ENCODE peak calls at places on chromosomes 16 and 17, in seven cellular contexts. U, H, N, J, C, K and O are unnamed samples.

GRCh38 chr17:78396436-78397335 is 18.2 kb downstream of the PGS1 start:
- DNase-seq in U (no peak), H (no peak), N (no peak), J (no peak), C (peak), K (no peak), O (peak)

GRCh38 chr17:74900208-74900607 is 6.8 kb upstream of the FADS6 start:
- DNase-seq in U (no peak), H (no peak), N (no peak), J (no peak), C (no peak), K (no peak), O (peak)

GRCh38 chr16:66382171-66382965 is 15.9 kb downstream of the CDH5 start:
- DNase-seq in U (peak), H (no peak), N (no peak), J (no peak), C (no peak), K (no peak), O (no peak)

GRCh38 chr17:65901394-65901793 is 290.5 kb downstream of the CEP112 start:
- DNase-seq in U (no peak), H (no peak), N (no peak), J (no peak), C (no peak), K (peak), O (no peak)

GRCh38 chr16:24070851-24071250 is 185.3 kb upstream of the CACNG3 start:
- DNase-seq in U (peak), H (peak), N (peak), J (peak), C (peak), K (peak), O (peak)

GRCh38 chr16:1193143-1193824 is 31.8 kb downstream of the TPSG1 start:
- DNase-seq in U (no peak), H (no peak), N (peak), J (peak), C (peak), K (peak), O (no peak)

GRCh38 chr17:39174907-39175694 is 9.1 kb upstream of the ARL5C start:
- DNase-seq in U (peak), H (no peak), N (peak), J (peak), C (peak), K (peak), O (peak)

GRCh38 chr16:12162586-12162985 is 186.1 kb downstream of the SNX29 start:
- DNase-seq in U (no peak), H (no peak), N (no peak), J (no peak), C (no peak), K (no peak), O (no peak)

GRCh38 chr17:39716879-39717536 is 13.3 kb downstream of the MIEN1 start:
- DNase-seq in U (no peak), H (no peak), N (no peak), J (no peak), C (no peak), K (no peak), O (peak)

GRCh38 chr17:13626703-13627102 is 25.0 kb upstream of the HS3ST3A1 start:
- DNase-seq in U (no peak), H (no peak), N (peak), J (peak), C (no peak), K (no peak), O (no peak)

GRCh38 chr17:18158022-18158600 is 25.5 kb upstream of the ALKBH5 start:
- DNase-seq in U (peak), H (peak), N (peak), J (peak), C (no peak), K (no peak), O (peak)

GRCh38 chr17:41705271-41705991 is 6.7 kb upstream of the GAST start:
- DNase-seq in U (peak), H (no peak), N (no peak), J (no peak), C (peak), K (no peak), O (no peak)

GRCh38 chr16:2964416-2965223 is 545 bp downstream of the KREMEN2 start:
- DNase-seq in U (no peak), H (no peak), N (peak), J (peak), C (peak), K (peak), O (peak)

GRCh38 chr17:78356163-78356713 is 3.6 kb downstream of the SOCS3 start:
- DNase-seq in U (peak), H (peak), N (no peak), J (no peak), C (no peak), K (no peak), O (peak)

GRCh38 chr17:40303009-40303657 is 5.8 kb upstream of the RARA start:
- DNase-seq in U (no peak), H (no peak), N (peak), J (peak), C (peak), K (peak), O (peak)

GRCh38 chr17:10217916-10218315 is 19.5 kb upstream of the GAS7 start:
- DNase-seq in U (no peak), H (peak), N (no peak), J (no peak), C (no peak), K (no peak), O (no peak)

GRCh38 chr17:9334536-9335446 is 240.8 kb downstream of the STX8 start:
- DNase-seq in U (no peak), H (no peak), N (no peak), J (peak), C (no peak), K (no peak), O (no peak)

GRCh38 chr16:54282202-54282922 is 4.2 kb downstream of the IRX3 start:
- DNase-seq in U (no peak), H (no peak), N (peak), J (peak), C (no peak), K (peak), O (peak)

GRCh38 chr17:32487460-32488176 is 825 bp downstream of the CDK5R1 start:
- DNase-seq in U (no peak), H (no peak), N (no peak), J (no peak), C (no peak), K (peak), O (peak)

GRCh38 chr17:48856122-48856821 is 25.4 kb downstream of the CALCOCO2 start:
- DNase-seq in U (no peak), H (no peak), N (no peak), J (no peak), C (no peak), K (no peak), O (no peak)

GRCh38 chr17:19763416-19763815 is 15.3 kb upstream of the ALDH3A1 start:
- DNase-seq in U (no peak), H (no peak), N (no peak), J (no peak), C (no peak), K (no peak), O (no peak)

GRCh38 chr17:33452797-33453196 is 159.7 kb upstream of the ASIC2 start:
- DNase-seq in U (peak), H (no peak), N (no peak), J (no peak), C (no peak), K (no peak), O (no peak)

GRCh38 chr17:48484850-48485249 is 46.0 kb downstream of the HOXB1 start:
- DNase-seq in U (no peak), H (no peak), N (no peak), J (peak), C (no peak), K (no peak), O (no peak)

GRCh38 chr17:75693500-75694481 is 26.7 kb downstream of the SAP30BP start:
- DNase-seq in U (no peak), H (no peak), N (no peak), J (peak), C (no peak), K (peak), O (no peak)

GRCh38 chr17:42798011-42798382 is 507 bp downstream of the COA3 start:
- DNase-seq in U (no peak), H (no peak), N (no peak), J (no peak), C (no peak), K (no peak), O (no peak)

DNA sequence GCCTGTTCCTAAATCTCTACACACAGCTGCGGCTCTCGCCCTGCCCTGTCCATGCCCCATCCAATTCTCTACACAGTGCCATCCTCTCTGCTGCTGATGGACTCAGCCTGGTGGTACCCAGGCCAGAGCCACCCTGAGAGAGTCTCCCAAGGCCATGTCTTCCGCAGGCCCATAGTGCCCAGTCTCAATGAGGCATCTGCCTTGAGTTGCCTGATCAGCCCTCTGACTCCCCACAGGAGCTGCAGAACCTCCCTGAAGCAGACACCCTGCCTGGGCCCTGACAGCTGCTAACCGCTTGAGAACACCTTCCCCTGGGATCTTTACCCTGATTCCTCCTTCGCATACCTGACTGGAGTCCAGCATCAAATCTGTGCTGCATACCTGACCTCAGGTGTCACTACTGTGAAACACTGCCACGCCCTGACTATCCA is 13.3 kb downstream of the TSPOAP1 start:
- DNase-seq in U (no peak), H (no peak), N (no peak), J (no peak), C (no peak), K (peak), O (no peak)
- TF ChIP-seq JUND in U (no peak), H (no peak), N (no peak), J (no peak), C (no peak), K (no peak), O (no peak)

GRCh38 chr17:37399404-37399803 is 7.2 kb downstream of the ACACA start:
- DNase-seq in U (no peak), H (no peak), N (no peak), J (no peak), C (no peak), K (no peak), O (no peak)

GRCh38 chr17:37405955-37406634 is 541 bp downstream of the ACACA start:
- DNase-seq in U (no peak), H (no peak), N (no peak), J (no peak), C (no peak), K (no peak), O (peak)

GRCh38 chr17:37400505-37400904 is 6.1 kb downstream of the ACACA start:
- DNase-seq in U (no peak), H (no peak), N (no peak), J (no peak), C (no peak), K (no peak), O (no peak)
- TF ChIP-seq JUND in U (no peak), H (no peak), N (no peak), J (no peak), C (no peak), K (no peak), O (no peak)

GRCh38 chr16:58243528-58244004 is 45.7 kb upstream of the CSNK2A2 start:
- DNase-seq in U (no peak), H (peak), N (no peak), J (no peak), C (no peak), K (no peak), O (no peak)
- TF ChIP-seq JUND in U (no peak), H (peak), N (peak), J (no peak), C (no peak), K (no peak), O (no peak)

DNA sequence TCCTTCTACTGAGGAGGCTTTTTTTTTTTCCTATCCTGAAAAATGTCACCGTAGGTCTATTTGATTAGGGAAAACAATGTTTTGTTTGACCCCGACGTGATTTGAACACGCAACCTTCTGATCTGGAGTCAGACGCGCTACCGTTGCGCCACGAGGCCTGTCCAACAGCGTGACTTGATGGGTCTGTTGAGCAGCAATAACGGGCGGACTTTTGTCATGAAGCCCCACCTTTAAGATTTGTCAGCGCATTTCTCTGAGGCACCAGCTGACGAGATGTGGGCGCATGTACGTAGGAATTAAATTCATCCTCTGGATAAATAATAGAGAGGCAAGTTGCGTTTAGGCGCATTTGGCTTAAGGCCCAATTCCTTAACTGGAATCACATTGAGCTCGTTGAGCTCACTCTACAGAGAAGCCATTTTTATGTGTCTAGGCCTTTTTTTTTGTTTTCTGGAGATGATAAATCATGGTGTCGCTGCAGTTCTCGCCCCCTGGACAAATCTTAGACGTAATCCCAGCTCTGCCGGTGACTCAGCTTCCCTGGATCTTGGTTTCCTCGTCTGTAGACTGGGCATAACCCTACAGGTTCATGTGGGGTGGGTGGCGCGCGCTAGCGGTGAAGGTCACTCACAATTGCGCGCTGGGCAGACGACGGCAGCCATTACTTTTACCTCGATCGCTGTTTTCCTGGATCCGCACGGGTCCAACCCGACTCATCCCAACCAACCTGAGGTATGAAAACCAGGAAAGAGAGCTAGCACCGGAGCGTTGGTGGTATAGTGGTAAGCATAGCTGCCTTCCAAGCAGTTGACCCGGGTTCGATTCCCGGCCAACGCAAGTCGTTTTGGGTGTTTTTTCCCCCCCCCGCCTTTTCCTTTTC is 10.6 kb upstream of the AURKB start:
- DNase-seq in U (peak), H (peak), N (peak), J (peak), C (peak), K (peak), O (no peak)
- TF ChIP-seq JUND in U (peak), H (no peak), N (peak), J (no peak), C (no peak), K (no peak), O (no peak)

DNA sequence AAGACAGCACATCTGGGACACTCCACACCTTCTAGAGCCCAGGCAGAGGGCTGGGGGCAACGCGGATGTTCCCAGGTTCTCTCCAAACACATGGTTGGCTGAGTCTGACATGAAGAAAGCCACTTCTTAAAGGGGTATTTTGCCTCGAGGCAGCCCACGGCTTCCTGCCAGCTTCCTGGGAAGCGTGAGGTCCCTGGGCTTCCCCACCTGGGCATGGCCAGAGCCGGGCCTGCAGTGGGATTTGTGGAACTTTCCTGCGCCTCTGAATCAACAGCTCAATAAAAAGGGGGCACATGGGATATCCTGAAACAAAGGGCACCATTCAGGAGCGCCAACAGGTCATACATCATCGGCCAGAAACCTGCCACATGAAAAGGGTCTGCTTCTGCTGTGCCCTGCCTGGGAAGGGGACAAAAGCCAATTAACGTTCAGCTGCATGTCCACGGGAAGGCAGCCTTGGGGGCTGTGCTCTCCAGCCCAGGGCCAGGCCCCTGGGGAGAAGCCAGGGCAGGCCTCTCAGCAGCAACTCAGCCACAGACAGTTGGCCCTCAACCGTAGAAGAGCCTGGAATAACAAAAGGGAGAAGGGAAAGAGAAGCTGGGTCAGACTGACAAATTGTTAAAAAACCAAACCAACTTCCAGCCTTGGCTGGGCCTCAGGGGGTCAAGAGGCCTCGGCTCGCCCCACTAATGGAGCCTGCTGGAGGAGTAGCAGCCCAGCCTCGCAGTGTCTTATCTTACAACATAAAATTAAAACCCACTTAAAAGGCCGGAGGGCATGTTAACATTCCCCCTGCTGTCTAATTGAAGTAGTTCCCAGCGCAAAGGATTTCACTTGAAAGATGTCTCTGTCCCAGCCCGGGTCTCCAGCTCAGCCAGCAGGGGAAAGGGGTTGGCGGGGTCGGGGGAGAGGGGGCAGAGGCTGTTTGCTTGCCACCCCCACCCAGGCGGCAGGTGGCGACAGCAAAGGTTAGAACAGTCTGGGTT is 34.2 kb downstream of the TBX4 start:
- DNase-seq in U (no peak), H (no peak), N (no peak), J (no peak), C (no peak), K (peak), O (no peak)
- TF ChIP-seq JUND in U (no peak), H (no peak), N (no peak), J (no peak), C (no peak), K (no peak), O (no peak)